ENCODE peak calls at places on chromosomes 5 and 9, in four cellular contexts. One of them, this sample, is unnamed.

GRCh38 chr5:78008356-78008967 is 232.3 kb upstream of the TBCA start:
- DNase-seq in ACHN: peak; percentile 34
- DNase-seq in CD8-positive, alpha-beta memory T cell: no peak
- DNase-seq in NCI-H2029: peak; percentile 45
- DNase-seq in this sample: peak; percentile 36

GRCh38 chr5:142979636-142980035 is 209.5 kb downstream of the ARHGAP26 start:
- DNase-seq in ACHN: no peak
- DNase-seq in CD8-positive, alpha-beta memory T cell: no peak
- DNase-seq in NCI-H2029: no peak
- DNase-seq in this sample: peak; percentile 69

GRCh38 chr5:1724822-1725602 is 74.6 kb downstream of the MRPL36 start:
- DNase-seq in ACHN: no peak
- DNase-seq in CD8-positive, alpha-beta memory T cell: no peak
- DNase-seq in NCI-H2029: no peak
- DNase-seq in this sample: no peak

GRCh38 chr5:122702524-122702875 is 72.4 kb upstream of the SNX2 start:
- DNase-seq in ACHN: no peak
- DNase-seq in CD8-positive, alpha-beta memory T cell: no peak
- DNase-seq in NCI-H2029: no peak
- DNase-seq in this sample: no peak

GRCh38 chr9:103661663-103662062 is 432.4 kb upstream of the SMC2 start:
- DNase-seq in ACHN: no peak
- DNase-seq in CD8-positive, alpha-beta memory T cell: no peak
- DNase-seq in NCI-H2029: no peak
- DNase-seq in this sample: no peak

GRCh38 chr5:44245936-44246335 is 143.3 kb downstream of the FGF10 start:
- DNase-seq in ACHN: no peak
- DNase-seq in CD8-positive, alpha-beta memory T cell: no peak
- DNase-seq in NCI-H2029: no peak
- DNase-seq in this sample: no peak

GRCh38 chr9:27339661-27340295 is 42.8 kb upstream of the EQTN start:
- DNase-seq in ACHN: no peak
- DNase-seq in CD8-positive, alpha-beta memory T cell: no peak
- DNase-seq in NCI-H2029: no peak
- DNase-seq in this sample: no peak

GRCh38 chr9:95499847-95500246 is 16.9 kb downstream of the PTCH1 start:
- DNase-seq in ACHN: no peak
- DNase-seq in CD8-positive, alpha-beta memory T cell: no peak
- DNase-seq in NCI-H2029: no peak
- DNase-seq in this sample: peak; percentile 62

GRCh38 chr5:96734871-96735325 is 72.7 kb downstream of the CAST start:
- DNase-seq in ACHN: no peak
- DNase-seq in CD8-positive, alpha-beta memory T cell: no peak
- DNase-seq in NCI-H2029: no peak
- DNase-seq in this sample: no peak